ENCODE peak calls at places on chromosomes 1 and 21, in ten cellular contexts. One of them, this sample, is unnamed.

GRCh38 chr1:236058141-236058626 is 6.7 kb downstream of the NID1 start:
- DNase-seq in H7: no peak
- DNase-seq in hypothalamus: no peak
- DNase-seq in Calu3: no peak
- DNase-seq in stromal cell of bone marrow: no peak
- DNase-seq in fibroblast of lung: peak; percentile 30
- DNase-seq in fibroblast of the conjunctiva: peak; percentile 72
- DNase-seq in A549: no peak
- DNase-seq in caudate nucleus: no peak
- DNase-seq in right lobe of liver: no peak
- DNase-seq in this sample: no peak

GRCh38 chr21:33947451-33948095 is 32.0 kb upstream of the ATP5PO start:
- DNase-seq in H7: peak; percentile 67
- DNase-seq in caudate nucleus: peak; percentile 90
- DNase-seq in fibroblast of the conjunctiva: peak; percentile 93
- DNase-seq in hypothalamus: no peak
- DNase-seq in fibroblast of lung: peak; percentile 98
- DNase-seq in right lobe of liver: no peak
- DNase-seq in A549: peak; percentile 91
- DNase-seq in Calu3: peak; percentile 78
- DNase-seq in stromal cell of bone marrow: peak; percentile 95
- DNase-seq in this sample: peak; percentile 25

GRCh38 chr21:42413093-42413492 is 9.4 kb downstream of the UBASH3A start:
- DNase-seq in caudate nucleus: no peak
- DNase-seq in A549: no peak
- DNase-seq in stromal cell of bone marrow: no peak
- DNase-seq in fibroblast of lung: no peak
- DNase-seq in H7: no peak
- DNase-seq in fibroblast of the conjunctiva: no peak
- DNase-seq in Calu3: no peak
- DNase-seq in hypothalamus: no peak
- DNase-seq in right lobe of liver: no peak
- DNase-seq in this sample: no peak

GRCh38 chr1:225813250-225813964 is 3.5 kb downstream of the EPHX1 start:
- DNase-seq in A549: peak; percentile 81
- DNase-seq in right lobe of liver: peak; percentile 93
- DNase-seq in H7: peak; percentile 62
- DNase-seq in fibroblast of lung: no peak
- DNase-seq in caudate nucleus: no peak
- DNase-seq in stromal cell of bone marrow: peak; percentile 77
- DNase-seq in Calu3: peak; percentile 21
- DNase-seq in fibroblast of the conjunctiva: peak; percentile 33
- DNase-seq in hypothalamus: no peak
- DNase-seq in this sample: peak; percentile 67

GRCh38 chr21:38806942-38807284 is 1.2 kb downstream of the ETS2 start:
- DNase-seq in caudate nucleus: no peak
- DNase-seq in A549: no peak
- DNase-seq in right lobe of liver: no peak
- DNase-seq in Calu3: no peak
- DNase-seq in fibroblast of the conjunctiva: no peak
- DNase-seq in hypothalamus: no peak
- DNase-seq in stromal cell of bone marrow: no peak
- DNase-seq in H7: no peak
- DNase-seq in fibroblast of lung: peak; percentile 42
- DNase-seq in this sample: no peak

GRCh38 chr1:30506785-30507312 is 216.5 kb downstream of the MATN1 start:
- DNase-seq in H7: no peak
- DNase-seq in stromal cell of bone marrow: no peak
- DNase-seq in caudate nucleus: no peak
- DNase-seq in hypothalamus: no peak
- DNase-seq in fibroblast of the conjunctiva: no peak
- DNase-seq in right lobe of liver: no peak
- DNase-seq in Calu3: no peak
- DNase-seq in A549: no peak
- DNase-seq in fibroblast of lung: no peak
- DNase-seq in this sample: no peak

GRCh38 chr1:109783436-109783835 is 19.7 kb upstream of the EPS8L3 start:
- DNase-seq in fibroblast of the conjunctiva: no peak
- DNase-seq in stromal cell of bone marrow: peak; percentile 39
- DNase-seq in H7: no peak
- DNase-seq in A549: peak; percentile 71
- DNase-seq in caudate nucleus: no peak
- DNase-seq in fibroblast of lung: peak; percentile 87
- DNase-seq in hypothalamus: no peak
- DNase-seq in Calu3: peak; percentile 62
- DNase-seq in right lobe of liver: peak; percentile 35
- DNase-seq in this sample: no peak

GRCh38 chr21:46036696-46037337 is 55.2 kb downstream of the COL6A1 start:
- DNase-seq in H7: peak; percentile 46
- DNase-seq in A549: no peak
- DNase-seq in fibroblast of lung: no peak
- DNase-seq in Calu3: no peak
- DNase-seq in hypothalamus: no peak
- DNase-seq in stromal cell of bone marrow: no peak
- DNase-seq in caudate nucleus: no peak
- DNase-seq in right lobe of liver: no peak
- DNase-seq in fibroblast of the conjunctiva: no peak
- DNase-seq in this sample: no peak

GRCh38 chr1:20426923-20427322 is 59.1 kb downstream of the CAMK2N1 start:
- DNase-seq in caudate nucleus: no peak
- DNase-seq in stromal cell of bone marrow: peak; percentile 86
- DNase-seq in hypothalamus: no peak
- DNase-seq in H7: no peak
- DNase-seq in fibroblast of lung: peak; percentile 93
- DNase-seq in right lobe of liver: peak; percentile 11
- DNase-seq in Calu3: peak; percentile 9
- DNase-seq in fibroblast of the conjunctiva: peak; percentile 47
- DNase-seq in A549: peak; percentile 22
- DNase-seq in this sample: no peak

GRCh38 chr1:193156826-193157142 is 29.6 kb downstream of the B3GALT2 start:
- DNase-seq in A549: no peak
- DNase-seq in fibroblast of the conjunctiva: no peak
- DNase-seq in right lobe of liver: no peak
- DNase-seq in Calu3: no peak
- DNase-seq in stromal cell of bone marrow: no peak
- DNase-seq in hypothalamus: no peak
- DNase-seq in H7: no peak
- DNase-seq in fibroblast of lung: no peak
- DNase-seq in caudate nucleus: no peak
- DNase-seq in this sample: no peak

GRCh38 chr1:29583727-29584126 is 347.4 kb downstream of the PTPRU start:
- DNase-seq in fibroblast of lung: no peak
- DNase-seq in stromal cell of bone marrow: no peak
- DNase-seq in right lobe of liver: no peak
- DNase-seq in A549: no peak
- DNase-seq in Calu3: no peak
- DNase-seq in H7: no peak
- DNase-seq in caudate nucleus: no peak
- DNase-seq in hypothalamus: no peak
- DNase-seq in fibroblast of the conjunctiva: no peak
- DNase-seq in this sample: no peak

GRCh38 chr21:44304846-44305245 is 5.0 kb downstream of the PFKL start:
- DNase-seq in H7: peak; percentile 89
- DNase-seq in hypothalamus: peak; percentile 41
- DNase-seq in stromal cell of bone marrow: no peak
- DNase-seq in A549: peak; percentile 54
- DNase-seq in fibroblast of the conjunctiva: peak; percentile 30
- DNase-seq in right lobe of liver: no peak
- DNase-seq in Calu3: peak; percentile 56
- DNase-seq in caudate nucleus: peak; percentile 85
- DNase-seq in fibroblast of lung: peak; percentile 32
- DNase-seq in this sample: peak; percentile 29

GRCh38 chr1:244052011-244052727 is 1.1 kb downstream of the ZBTB18 start:
- DNase-seq in right lobe of liver: no peak
- DNase-seq in hypothalamus: no peak
- DNase-seq in H7: no peak
- DNase-seq in caudate nucleus: no peak
- DNase-seq in fibroblast of the conjunctiva: no peak
- DNase-seq in fibroblast of lung: peak; percentile 39
- DNase-seq in Calu3: no peak
- DNase-seq in stromal cell of bone marrow: no peak
- DNase-seq in A549: no peak
- DNase-seq in this sample: no peak

GRCh38 chr1:1066403-1067283 is 7.5 kb downstream of the RNF223 start:
- DNase-seq in Calu3: no peak
- DNase-seq in caudate nucleus: peak; percentile 58
- DNase-seq in stromal cell of bone marrow: no peak
- DNase-seq in H7: no peak
- DNase-seq in hypothalamus: no peak
- DNase-seq in A549: no peak
- DNase-seq in fibroblast of lung: no peak
- DNase-seq in fibroblast of the conjunctiva: no peak
- DNase-seq in right lobe of liver: no peak
- DNase-seq in this sample: no peak

GRCh38 chr1:165073402-165074007 is 283.0 kb downstream of the LMX1A start:
- DNase-seq in right lobe of liver: no peak
- DNase-seq in A549: peak; percentile 37
- DNase-seq in H7: peak; percentile 57
- DNase-seq in fibroblast of lung: peak; percentile 41
- DNase-seq in fibroblast of the conjunctiva: peak; percentile 42
- DNase-seq in stromal cell of bone marrow: peak; percentile 24
- DNase-seq in hypothalamus: no peak
- DNase-seq in caudate nucleus: peak; percentile 43
- DNase-seq in Calu3: peak; percentile 47
- DNase-seq in this sample: peak; percentile 74

GRCh38 chr21:31922881-31923280 is 50.1 kb downstream of the HUNK start:
- DNase-seq in fibroblast of lung: no peak
- DNase-seq in caudate nucleus: no peak
- DNase-seq in hypothalamus: no peak
- DNase-seq in H7: no peak
- DNase-seq in fibroblast of the conjunctiva: no peak
- DNase-seq in Calu3: no peak
- DNase-seq in right lobe of liver: no peak
- DNase-seq in A549: no peak
- DNase-seq in stromal cell of bone marrow: no peak
- DNase-seq in this sample: no peak

GRCh38 chr1:8970870-8971337 is 25.2 kb downstream of the CA6 start:
- DNase-seq in caudate nucleus: no peak
- DNase-seq in stromal cell of bone marrow: no peak
- DNase-seq in fibroblast of the conjunctiva: no peak
- DNase-seq in right lobe of liver: peak; percentile 38
- DNase-seq in Calu3: no peak
- DNase-seq in H7: peak; percentile 53
- DNase-seq in A549: no peak
- DNase-seq in fibroblast of lung: no peak
- DNase-seq in hypothalamus: no peak
- DNase-seq in this sample: no peak

GRCh38 chr1:59058681-59059441 is 238.0 kb upstream of the FGGY start:
- DNase-seq in A549: no peak
- DNase-seq in fibroblast of lung: no peak
- DNase-seq in Calu3: no peak
- DNase-seq in right lobe of liver: no peak
- DNase-seq in fibroblast of the conjunctiva: no peak
- DNase-seq in caudate nucleus: no peak
- DNase-seq in stromal cell of bone marrow: no peak
- DNase-seq in hypothalamus: no peak
- DNase-seq in H7: no peak
- DNase-seq in this sample: no peak

GRCh38 chr1:114024049-114024448 is 44.8 kb downstream of the OLFML3 start:
- DNase-seq in stromal cell of bone marrow: peak; percentile 13
- DNase-seq in H7: peak; percentile 54
- DNase-seq in A549: no peak
- DNase-seq in Calu3: no peak
- DNase-seq in caudate nucleus: no peak
- DNase-seq in fibroblast of lung: peak; percentile 13
- DNase-seq in fibroblast of the conjunctiva: no peak
- DNase-seq in right lobe of liver: no peak
- DNase-seq in hypothalamus: no peak
- DNase-seq in this sample: no peak